ENCODE peak calls at places on chromosomes 7 and 10, in four cellular contexts. V, B, W and Z are unnamed samples.

GRCh38 chr7:151249732-151250072 is 1.2 kb upstream of the SMARCD3 start:
- DNase-seq in W (no peak), V (no peak), B (peak), Z (peak)

GRCh38 chr10:65570143-65571010 is 1355.5 kb upstream of the LRRTM3 start:
- DNase-seq in B (no peak), W (no peak), V (peak), Z (peak)

GRCh38 chr10:93703066-93703465 is 674 bp upstream of the FRA10AC1 start:
- DNase-seq in B (no peak), W (no peak), V (no peak), Z (no peak)

GRCh38 chr10:95333997-95334792 is 43.4 kb upstream of the PDLIM1 start:
- DNase-seq in V (no peak), B (peak), W (no peak), Z (no peak)

GRCh38 chr10:69481280-69481679 is 30.0 kb downstream of the TSPAN15 start:
- DNase-seq in B (no peak), W (no peak), V (no peak), Z (no peak)

GRCh38 chr7:36207451-36208291 is 54.6 kb downstream of the EEPD1 start:
- DNase-seq in B (no peak), V (peak), W (no peak), Z (no peak)

GRCh38 chr10:99996934-99997648 is 12.7 kb downstream of the DNMBP start:
- DNase-seq in W (no peak), V (no peak), B (no peak), Z (no peak)

GRCh38 chr10:2049560-2049959 is 312.2 kb upstream of the ADARB2 start:
- DNase-seq in W (no peak), V (no peak), B (no peak), Z (no peak)

GRCh38 chr10:84540617-84541288 is 212.4 kb downstream of the CCSER2 start:
- DNase-seq in B (peak), W (no peak), V (peak), Z (peak)

GRCh38 chr7:156667110-156667436 is 26.5 kb downstream of the RNF32 start:
- DNase-seq in W (no peak), V (peak), B (no peak), Z (no peak)

GRCh38 chr7:121329460-121330052 is 756 bp downstream of the WNT16 start:
- DNase-seq in W (no peak), B (no peak), V (no peak), Z (peak)

GRCh38 chr7:112584290-112584689 is 103.5 kb downstream of the LSMEM1 start:
- DNase-seq in W (no peak), V (no peak), B (no peak), Z (no peak)

GRCh38 chr7:43372656-43373355 is 210.1 kb upstream of the STK17A start:
- DNase-seq in V (no peak), W (no peak), B (no peak), Z (no peak)

GRCh38 chr10:59648711-59649201 is 60.9 kb downstream of the SLC16A9 start:
- DNase-seq in B (no peak), W (no peak), V (no peak), Z (no peak)

GRCh38 chr7:116671681-116672595 is at the start of gene MET:
- DNase-seq in V (peak), B (peak), W (no peak), Z (peak)

GRCh38 chr10:78472542-78472890 is 438.9 kb downstream of the RPS24 start:
- DNase-seq in V (no peak), W (no peak), B (no peak), Z (no peak)

GRCh38 chr10:62075912-62076311 is 174.4 kb downstream of the ARID5B start:
- DNase-seq in W (no peak), B (no peak), V (no peak), Z (no peak)

GRCh38 chr10:67211680-67212079 is 285.8 kb downstream of the LRRTM3 start:
- DNase-seq in W (no peak), V (no peak), B (no peak), Z (no peak)

GRCh38 chr10:88994034-88994433 is 3.4 kb downstream of the FAS start:
- DNase-seq in B (no peak), V (no peak), W (peak), Z (no peak)

GRCh38 chr10:61408065-61408464 is 45.1 kb downstream of the TMEM26 start:
- DNase-seq in V (no peak), B (no peak), W (no peak), Z (no peak)

GRCh38 chr7:131636092-131636491 is 79.7 kb upstream of the PODXL start:
- DNase-seq in W (no peak), V (no peak), B (no peak), Z (no peak)

GRCh38 chr7:7798510-7798909 is 80.1 kb upstream of the RPA3 start:
- DNase-seq in V (no peak), B (no peak), W (no peak), Z (no peak)

GRCh38 chr7:26213821-26214515 is 12.4 kb downstream of the CBX3 start:
- DNase-seq in B (no peak), W (no peak), V (no peak), Z (no peak)

GRCh38 chr10:22250897-22251605 is 33.2 kb upstream of the EBLN1 start:
- DNase-seq in B (no peak), W (no peak), V (no peak), Z (no peak)

GRCh38 chr7:7536396-7537019 is 835 bp upstream of the COL28A1 start:
- DNase-seq in V (no peak), B (no peak), W (no peak), Z (no peak)

GRCh38 chr7:134593530-134594392 is 44.9 kb downstream of the AKR1B15 start:
- DNase-seq in W (no peak), V (peak), B (peak), Z (no peak)

GRCh38 chr7:3034591-3035150 is 9.0 kb downstream of the CARD11 start:
- DNase-seq in B (no peak), V (no peak), W (no peak), Z (no peak)

GRCh38 chr10:83625831-83626360 is 513.4 kb upstream of the GHITM start:
- DNase-seq in V (no peak), B (no peak), W (no peak), Z (no peak)

GRCh38 chr7:46461334-46461777 is 540.3 kb upstream of the IGFBP3 start:
- DNase-seq in W (no peak), B (peak), V (no peak), Z (no peak)

GRCh38 chr7:38318803-38319416 is 45.5 kb upstream of the TARP start:
- DNase-seq in W (no peak), B (peak), V (peak), Z (peak)

GRCh38 chr7:159128767-159129166 is 15.9 kb downstream of the VIPR2 start:
- DNase-seq in B (no peak), W (no peak), V (no peak), Z (no peak)

GRCh38 chr10:31136951-31137885 is 105.6 kb upstream of the ZNF438 start:
- DNase-seq in B (no peak), W (no peak), V (no peak), Z (no peak)

GRCh38 chr7:121832347-121832746 is 40.6 kb upstream of the PTPRZ1 start:
- DNase-seq in V (no peak), B (no peak), W (no peak), Z (no peak)

GRCh38 chr10:51860257-51860656 is 160.9 kb upstream of the CSTF2T start:
- DNase-seq in V (no peak), B (no peak), W (no peak), Z (no peak)

GRCh38 chr10:9301148-9301547 is 1246.7 kb downstream of the GATA3 start:
- DNase-seq in W (no peak), B (no peak), V (no peak), Z (no peak)

GRCh38 chr10:8133146-8133545 is 78.7 kb downstream of the GATA3 start:
- DNase-seq in W (peak), V (no peak), B (no peak), Z (no peak)

GRCh38 chr10:126221874-126222273 is 166.4 kb downstream of the ADAM12 start:
- DNase-seq in W (no peak), B (no peak), V (no peak), Z (no peak)

GRCh38 chr10:126224967-126225671 is 163.2 kb downstream of the ADAM12 start:
- DNase-seq in B (no peak), W (no peak), V (no peak), Z (no peak)

GRCh38 chr10:126225672-126226007 is 162.6 kb downstream of the ADAM12 start:
- DNase-seq in V (no peak), W (no peak), B (no peak), Z (no peak)

GRCh38 chr10:126223512-126224067 is 164.7 kb downstream of the ADAM12 start:
- DNase-seq in B (no peak), W (no peak), V (no peak), Z (no peak)

DNA sequence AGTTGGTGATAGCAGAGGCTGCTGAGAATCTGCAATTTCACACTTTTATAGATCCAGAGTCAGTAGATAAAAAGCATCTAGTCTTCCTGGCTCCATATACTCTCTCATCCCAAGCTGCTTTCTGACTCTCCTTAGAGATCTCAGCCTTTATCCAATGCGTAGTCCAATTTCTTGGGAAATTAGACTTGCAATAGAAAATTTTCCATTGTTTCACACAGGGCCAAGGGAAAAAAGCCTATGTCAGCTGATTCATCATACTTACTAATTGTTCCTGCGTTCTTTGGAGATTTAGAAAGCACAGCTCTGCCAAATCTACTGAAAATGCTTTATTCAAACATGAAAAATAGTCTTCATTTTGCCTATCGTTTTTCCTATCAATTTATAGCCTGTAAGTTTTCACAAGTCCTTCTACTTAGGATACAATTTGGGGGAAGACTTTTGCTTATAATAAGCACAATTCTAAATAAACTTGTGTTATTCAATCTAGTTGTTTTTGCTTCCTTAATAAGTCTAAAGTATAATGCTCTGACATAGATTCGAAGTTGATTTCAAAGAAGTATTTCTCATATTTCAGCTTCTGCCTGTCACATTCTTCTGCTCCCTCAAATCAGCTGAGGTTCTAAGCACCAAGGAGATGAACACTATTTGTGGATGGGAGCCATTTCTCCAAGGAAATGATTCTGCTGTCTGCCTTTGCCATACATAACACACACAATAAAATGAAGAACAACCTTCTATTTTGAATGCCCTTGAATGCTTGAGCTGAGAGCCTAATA is 165.4 kb downstream of the ADAM12 start:
- DNase-seq in V (no peak), B (no peak), W (no peak), Z (no peak)
- TF ChIP-seq TCF7 in V (no peak), B (no peak), W (no peak), Z (no peak)

GRCh38 chr10:110350812-110351211 is 46.1 kb upstream of the SMNDC1 start:
- DNase-seq in W (no peak), B (no peak), V (no peak), Z (no peak)
- TF ChIP-seq TCF7 in W (no peak), B (no peak), V (no peak), Z (no peak)

DNA sequence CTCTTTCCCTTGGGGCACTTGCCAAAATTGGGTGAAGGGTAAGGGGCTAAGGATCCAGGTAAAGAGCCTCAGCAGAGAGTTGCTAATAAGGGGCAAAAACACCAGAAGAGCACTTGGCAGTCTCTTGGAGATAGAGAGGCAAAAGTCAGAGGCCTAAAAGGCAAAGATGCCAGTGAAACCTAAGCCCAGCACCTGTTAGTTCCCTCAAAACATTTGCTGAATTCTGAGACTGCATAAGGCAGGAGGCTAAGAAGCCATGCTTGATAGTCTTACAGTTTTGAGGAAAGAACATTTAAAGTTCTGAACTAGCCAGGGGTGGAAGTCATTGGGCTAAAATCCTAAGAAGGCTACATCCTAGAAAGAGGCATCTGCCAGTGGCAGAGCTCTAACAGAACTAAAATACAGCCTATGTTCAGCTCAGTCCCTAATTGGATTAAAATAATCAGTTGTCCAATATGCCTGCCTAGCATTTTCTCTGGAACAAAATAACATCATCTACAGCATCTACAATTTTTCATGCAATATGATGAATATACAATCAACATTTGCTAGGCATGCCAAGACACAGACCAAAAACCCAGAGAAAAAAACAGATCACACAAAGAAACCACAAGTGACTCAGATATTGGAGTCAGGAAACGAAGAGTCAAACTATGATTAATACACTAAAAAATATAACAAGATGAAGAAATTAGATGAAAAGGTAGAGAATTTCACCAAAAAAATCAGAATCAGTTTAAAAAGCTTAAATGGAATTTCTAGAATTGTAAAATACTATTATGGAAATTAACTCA is 7.7 kb downstream of the HTR7 start:
- DNase-seq in B (no peak), W (no peak), V (no peak), Z (no peak)
- TF ChIP-seq TCF7 in B (no peak), W (no peak), V (no peak), Z (no peak)

GRCh38 chr10:101814466-101815041 is 3.7 kb downstream of the OGA start:
- DNase-seq in V (no peak), B (no peak), W (no peak), Z (no peak)
- TF ChIP-seq TCF7 in V (no peak), B (no peak), W (no peak), Z (no peak)

GRCh38 chr10:103493911-103494877 is 689 bp downstream of the NEURL1 start:
- DNase-seq in V (no peak), B (peak), W (no peak), Z (peak)
- TF ChIP-seq TCF7 in V (no peak), B (no peak), W (no peak), Z (no peak)

GRCh38 chr7:34620425-34620824 is 37.6 kb upstream of the NPSR1 start:
- DNase-seq in W (no peak), V (no peak), B (no peak), Z (no peak)

GRCh38 chr7:34622771-34623250 is 35.2 kb upstream of the NPSR1 start:
- DNase-seq in V (no peak), B (no peak), W (no peak), Z (no peak)

DNA sequence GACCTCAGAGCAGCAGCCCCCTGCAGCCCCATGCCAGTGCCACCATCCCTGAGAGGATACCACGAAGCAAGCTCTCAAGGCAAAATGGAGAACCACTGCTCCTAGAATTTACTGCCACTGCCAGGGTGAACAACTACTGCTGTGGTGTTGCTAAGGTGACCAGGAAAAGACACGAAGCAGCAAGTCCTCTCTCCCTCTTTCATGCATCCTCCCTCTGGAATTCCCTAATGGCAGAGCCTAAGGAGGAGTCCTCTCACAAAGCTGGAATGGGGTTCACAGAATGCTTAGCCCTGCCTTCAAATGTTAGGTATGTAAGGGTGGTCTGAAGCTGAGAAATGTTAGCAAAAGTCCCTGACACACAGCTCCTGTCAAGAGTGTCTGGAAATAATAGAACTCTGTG is 35.8 kb upstream of the NPSR1 start:
- DNase-seq in W (no peak), B (no peak), V (no peak), Z (no peak)
- TF ChIP-seq TCF7 in W (no peak), B (no peak), V (no peak), Z (no peak)

DNA sequence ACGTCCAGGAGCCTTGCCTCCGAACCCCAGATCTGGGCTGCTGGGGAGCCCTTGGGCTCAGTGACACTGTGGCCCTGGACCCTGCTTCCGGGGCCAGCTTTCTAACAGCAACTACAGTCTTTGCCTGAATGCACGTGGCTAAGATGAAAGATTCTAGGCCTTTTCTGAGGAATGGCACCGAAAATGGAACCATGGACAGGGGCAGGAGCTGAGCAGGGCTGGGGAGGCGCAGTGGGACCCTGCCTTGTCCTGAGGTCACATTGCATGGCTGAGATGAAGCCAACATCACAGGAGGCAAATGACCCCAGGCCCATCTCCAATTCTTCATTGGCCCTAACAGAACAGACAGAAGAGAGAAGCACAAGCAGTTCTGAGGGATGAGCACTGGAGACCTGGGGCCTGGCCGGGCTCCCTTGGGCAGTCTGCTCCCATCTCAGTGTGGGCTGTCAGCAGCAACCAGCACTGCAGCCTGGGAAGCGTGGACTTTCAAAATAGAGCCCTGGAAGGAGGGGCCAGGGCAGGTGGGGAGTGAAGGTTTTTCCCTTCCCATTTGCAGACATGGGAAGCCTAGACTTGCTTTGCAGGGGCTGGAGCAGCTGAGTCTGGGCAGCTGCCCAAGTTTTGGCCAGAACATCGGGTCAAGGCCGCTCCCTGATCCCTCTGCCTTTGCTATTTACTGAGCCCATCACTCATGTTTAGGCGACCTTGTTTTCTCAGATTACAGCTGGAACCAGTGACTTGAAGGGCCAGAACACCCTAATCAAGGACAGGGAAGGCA is 114.4 kb upstream of the TCERG1L start:
- DNase-seq in W (no peak), B (no peak), V (no peak), Z (no peak)
- TF ChIP-seq TCF7 in W (no peak), B (no peak), V (no peak), Z (no peak)

GRCh38 chr10:124183617-124184016 is 90.2 kb upstream of the CHST15 start:
- DNase-seq in W (no peak), B (no peak), V (no peak), Z (no peak)

GRCh38 chr10:124184208-124184820 is 90.9 kb upstream of the CHST15 start:
- DNase-seq in V (no peak), W (no peak), B (no peak), Z (no peak)

GRCh38 chr10:124182088-124182541 is 88.7 kb upstream of the CHST15 start:
- DNase-seq in W (no peak), V (no peak), B (no peak), Z (no peak)

GRCh38 chr10:124186956-124187355 is 93.6 kb upstream of the CHST15 start:
- DNase-seq in V (no peak), W (no peak), B (no peak), Z (no peak)

DNA sequence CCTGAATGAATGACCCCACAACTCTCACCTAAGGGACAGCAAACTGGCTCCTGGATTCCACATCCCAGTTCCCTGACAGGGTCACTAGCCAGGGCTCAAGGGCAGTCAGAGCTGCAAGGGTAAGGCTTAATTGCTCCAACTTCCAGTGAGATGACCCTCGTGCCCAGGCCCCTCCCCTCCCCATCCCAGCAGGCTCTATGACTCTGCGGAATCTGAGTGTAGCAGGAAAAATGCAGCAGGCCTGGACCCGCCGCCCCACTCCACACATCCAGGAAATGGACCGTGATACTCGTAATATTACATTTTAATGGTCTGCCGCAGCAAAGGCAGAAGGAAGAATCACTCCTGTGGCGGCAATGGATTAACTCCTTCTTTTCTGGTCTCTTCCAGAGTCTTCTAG is 91.7 kb upstream of the CHST15 start:
- DNase-seq in B (no peak), W (no peak), V (no peak), Z (no peak)
- TF ChIP-seq TCF7 in B (no peak), W (no peak), V (no peak), Z (no peak)